ENCODE peak calls at places on chromosome 20, in five cellular contexts. One of them, this sample, is unnamed.

GRCh38 chr20:12383770-12384304 is 466.1 kb downstream of the BTBD3 start:
- DNase-seq in Peyer's patch: no peak
- DNase-seq in esophagus squamous epithelium: no peak
- DNase-seq in sigmoid colon: no peak
- DNase-seq in ovary: no peak
- DNase-seq in this sample: no peak

GRCh38 chr20:7924692-7925091 is 15.6 kb downstream of the HAO1 start:
- DNase-seq in Peyer's patch: no peak
- DNase-seq in esophagus squamous epithelium: no peak
- DNase-seq in sigmoid colon: no peak
- DNase-seq in ovary: no peak
- DNase-seq in this sample: no peak

GRCh38 chr20:35606127-35606526 is 9.5 kb upstream of the SPAG4 start:
- DNase-seq in Peyer's patch: no peak
- DNase-seq in esophagus squamous epithelium: no peak
- DNase-seq in sigmoid colon: peak; percentile 39
- DNase-seq in ovary: no peak
- DNase-seq in this sample: no peak

GRCh38 chr20:61520761-61521460 is 268.9 kb downstream of the CDH4 start:
- DNase-seq in Peyer's patch: peak; percentile 14
- DNase-seq in esophagus squamous epithelium: no peak
- DNase-seq in sigmoid colon: no peak
- DNase-seq in ovary: no peak
- DNase-seq in this sample: no peak

GRCh38 chr20:25065625-25066338 is 7.8 kb upstream of the ACSS1 start:
- DNase-seq in Peyer's patch: peak; percentile 71
- DNase-seq in esophagus squamous epithelium: no peak
- DNase-seq in sigmoid colon: peak; percentile 81
- DNase-seq in ovary: peak; percentile 69
- DNase-seq in this sample: peak; percentile 74

GRCh38 chr20:25984933-25985332 is 288.3 kb upstream of the ZNF337 start:
- DNase-seq in Peyer's patch: no peak
- DNase-seq in esophagus squamous epithelium: no peak
- DNase-seq in sigmoid colon: peak; percentile 78
- DNase-seq in ovary: peak; percentile 76
- DNase-seq in this sample: no peak

GRCh38 chr20:8568068-8568467 is 436.0 kb downstream of the PLCB1 start:
- DNase-seq in Peyer's patch: no peak
- DNase-seq in esophagus squamous epithelium: no peak
- DNase-seq in sigmoid colon: no peak
- DNase-seq in ovary: no peak
- DNase-seq in this sample: no peak

GRCh38 chr20:60036346-60037119 is 78.3 kb downstream of the CDH26 start:
- DNase-seq in Peyer's patch: no peak
- DNase-seq in esophagus squamous epithelium: no peak
- DNase-seq in sigmoid colon: no peak
- DNase-seq in ovary: no peak
- DNase-seq in this sample: no peak

GRCh38 chr20:32973077-32973717 is 31.0 kb downstream of the SUN5 start:
- DNase-seq in Peyer's patch: no peak
- DNase-seq in esophagus squamous epithelium: no peak
- DNase-seq in sigmoid colon: no peak
- DNase-seq in ovary: no peak
- DNase-seq in this sample: no peak

GRCh38 chr20:34525709-34526416 is 9.6 kb downstream of the DYNLRB1 start:
- DNase-seq in Peyer's patch: peak; percentile 86
- DNase-seq in esophagus squamous epithelium: no peak
- DNase-seq in sigmoid colon: peak; percentile 95
- DNase-seq in ovary: peak; percentile 90
- DNase-seq in this sample: peak; percentile 90

GRCh38 chr20:651713-652610 is 1.0 kb downstream of the SRXN1 start:
- DNase-seq in Peyer's patch: no peak
- DNase-seq in esophagus squamous epithelium: no peak
- DNase-seq in sigmoid colon: no peak
- DNase-seq in ovary: no peak
- DNase-seq in this sample: no peak

GRCh38 chr20:34705383-34706021 is 1.4 kb downstream of the TP53INP2 start:
- DNase-seq in Peyer's patch: peak; percentile 78
- DNase-seq in esophagus squamous epithelium: no peak
- DNase-seq in sigmoid colon: no peak
- DNase-seq in ovary: no peak
- DNase-seq in this sample: no peak

GRCh38 chr20:10531848-10532247 is 96.7 kb downstream of the SLX4IP start:
- DNase-seq in Peyer's patch: no peak
- DNase-seq in esophagus squamous epithelium: no peak
- DNase-seq in sigmoid colon: no peak
- DNase-seq in ovary: no peak
- DNase-seq in this sample: no peak

GRCh38 chr20:19074828-19075516 is 137.5 kb upstream of the SLC24A3 start:
- DNase-seq in Peyer's patch: no peak
- DNase-seq in esophagus squamous epithelium: no peak
- DNase-seq in sigmoid colon: no peak
- DNase-seq in ovary: no peak
- DNase-seq in this sample: peak; percentile 70

GRCh38 chr20:13868331-13868730 is 83.5 kb downstream of the NDUFAF5 start:
- DNase-seq in Peyer's patch: no peak
- DNase-seq in esophagus squamous epithelium: no peak
- DNase-seq in sigmoid colon: no peak
- DNase-seq in ovary: no peak
- DNase-seq in this sample: no peak

GRCh38 chr20:63863798-63864544 is 1.1 kb upstream of the TPD52L2 start:
- DNase-seq in Peyer's patch: peak; percentile 91
- DNase-seq in esophagus squamous epithelium: peak; percentile 64
- DNase-seq in sigmoid colon: peak; percentile 93
- DNase-seq in ovary: peak; percentile 85
- DNase-seq in this sample: peak; percentile 80

GRCh38 chr20:37711001-37711400 is 17.2 kb downstream of the CTNNBL1 start:
- DNase-seq in Peyer's patch: no peak
- DNase-seq in esophagus squamous epithelium: no peak
- DNase-seq in sigmoid colon: no peak
- DNase-seq in ovary: no peak
- DNase-seq in this sample: no peak

GRCh38 chr20:45179166-45179565 is 4.5 kb downstream of the PI3 start:
- DNase-seq in Peyer's patch: no peak
- DNase-seq in esophagus squamous epithelium: no peak
- DNase-seq in sigmoid colon: no peak
- DNase-seq in ovary: no peak
- DNase-seq in this sample: no peak

GRCh38 chr20:24691901-24692351 is 222.5 kb downstream of the SYNDIG1 start:
- DNase-seq in Peyer's patch: peak; percentile 37
- DNase-seq in esophagus squamous epithelium: no peak
- DNase-seq in sigmoid colon: peak; percentile 53
- DNase-seq in ovary: no peak
- DNase-seq in this sample: no peak

GRCh38 chr20:15396900-15397299 is 1059.5 kb upstream of the FLRT3 start:
- DNase-seq in Peyer's patch: no peak
- DNase-seq in esophagus squamous epithelium: no peak
- DNase-seq in sigmoid colon: no peak
- DNase-seq in ovary: no peak
- DNase-seq in this sample: no peak

GRCh38 chr20:56373942-56374341 is 15.2 kb downstream of the FAM210B start:
- DNase-seq in Peyer's patch: no peak
- DNase-seq in esophagus squamous epithelium: no peak
- DNase-seq in sigmoid colon: no peak
- DNase-seq in ovary: no peak
- DNase-seq in this sample: no peak

GRCh38 chr20:43583982-43584432 is 6.7 kb upstream of the IFT52 start:
- DNase-seq in Peyer's patch: no peak
- DNase-seq in esophagus squamous epithelium: no peak
- DNase-seq in sigmoid colon: no peak
- DNase-seq in ovary: peak; percentile 72
- DNase-seq in this sample: peak; percentile 43

GRCh38 chr20:478949-479429 is 16.7 kb upstream of the TBC1D20 start:
- DNase-seq in Peyer's patch: no peak
- DNase-seq in esophagus squamous epithelium: no peak
- DNase-seq in sigmoid colon: no peak
- DNase-seq in ovary: no peak
- DNase-seq in this sample: no peak

GRCh38 chr20:2301164-2301622 is 5.4 kb downstream of the TGM3 start:
- DNase-seq in Peyer's patch: no peak
- DNase-seq in esophagus squamous epithelium: no peak
- DNase-seq in sigmoid colon: peak; percentile 77
- DNase-seq in ovary: no peak
- DNase-seq in this sample: peak; percentile 86

GRCh38 chr20:2303693-2304092 is 7.9 kb downstream of the TGM3 start:
- DNase-seq in Peyer's patch: no peak
- DNase-seq in esophagus squamous epithelium: no peak
- DNase-seq in sigmoid colon: no peak
- DNase-seq in ovary: no peak
- DNase-seq in this sample: no peak

GRCh38 chr20:2304180-2304579 is 8.4 kb downstream of the TGM3 start:
- DNase-seq in Peyer's patch: no peak
- DNase-seq in esophagus squamous epithelium: no peak
- DNase-seq in sigmoid colon: no peak
- DNase-seq in ovary: no peak
- DNase-seq in this sample: peak; percentile 59

GRCh38 chr20:2300420-2300819 is 4.6 kb downstream of the TGM3 start:
- DNase-seq in Peyer's patch: no peak
- DNase-seq in esophagus squamous epithelium: no peak
- DNase-seq in sigmoid colon: no peak
- DNase-seq in ovary: no peak
- DNase-seq in this sample: no peak

GRCh38 chr20:2302369-2302768 is 6.6 kb downstream of the TGM3 start:
- DNase-seq in Peyer's patch: no peak
- DNase-seq in esophagus squamous epithelium: no peak
- DNase-seq in sigmoid colon: no peak
- DNase-seq in ovary: no peak
- DNase-seq in this sample: peak; percentile 20
- TF ChIP-seq CTCF in Peyer's patch: no peak
- TF ChIP-seq CTCF in esophagus squamous epithelium: no peak
- TF ChIP-seq CTCF in sigmoid colon: no peak
- TF ChIP-seq CTCF in ovary: no peak
- TF ChIP-seq CTCF in this sample: no peak

GRCh38 chr20:62551408-62552323 is 75.9 kb upstream of the GATA5 start:
- DNase-seq in Peyer's patch: no peak
- DNase-seq in esophagus squamous epithelium: no peak
- DNase-seq in sigmoid colon: no peak
- DNase-seq in ovary: no peak
- DNase-seq in this sample: no peak
- TF ChIP-seq POLR2A in Peyer's patch: no peak
- TF ChIP-seq POLR2A in esophagus squamous epithelium: no peak
- TF ChIP-seq POLR2A in sigmoid colon: no peak
- TF ChIP-seq POLR2A in ovary: no peak
- TF ChIP-seq POLR2A in this sample: no peak

GRCh38 chr20:6533828-6534388 is 233.6 kb upstream of the BMP2 start:
- DNase-seq in Peyer's patch: no peak
- DNase-seq in esophagus squamous epithelium: no peak
- DNase-seq in sigmoid colon: no peak
- DNase-seq in ovary: no peak
- DNase-seq in this sample: no peak
- H3K4me3 ChIP-seq in Peyer's patch: peak overlapping the region; percentile 7
- H3K4me3 ChIP-seq in esophagus squamous epithelium: no peak overlapping the region
- H3K4me3 ChIP-seq in sigmoid colon: peak overlapping the region; percentile 13
- H3K4me3 ChIP-seq in ovary: no peak overlapping the region
- H3K4me3 ChIP-seq in this sample: no peak overlapping the region

GRCh38 chr20:48294196-48294595 is 508.9 kb upstream of the SULF2 start:
- DNase-seq in Peyer's patch: no peak
- DNase-seq in esophagus squamous epithelium: no peak
- DNase-seq in sigmoid colon: no peak
- DNase-seq in ovary: no peak
- DNase-seq in this sample: no peak

GRCh38 chr20:48294942-48295341 is 509.7 kb upstream of the SULF2 start:
- DNase-seq in Peyer's patch: no peak
- DNase-seq in esophagus squamous epithelium: no peak
- DNase-seq in sigmoid colon: no peak
- DNase-seq in ovary: no peak
- DNase-seq in this sample: no peak

GRCh38 chr20:48295966-48296421 is 510.7 kb upstream of the SULF2 start:
- DNase-seq in Peyer's patch: no peak
- DNase-seq in esophagus squamous epithelium: no peak
- DNase-seq in sigmoid colon: no peak
- DNase-seq in ovary: no peak
- DNase-seq in this sample: no peak

GRCh38 chr20:48292806-48293205 is 507.5 kb upstream of the SULF2 start:
- DNase-seq in Peyer's patch: no peak
- DNase-seq in esophagus squamous epithelium: no peak
- DNase-seq in sigmoid colon: no peak
- DNase-seq in ovary: no peak
- DNase-seq in this sample: no peak

GRCh38 chr20:48295445-48295903 is 510.2 kb upstream of the SULF2 start:
- DNase-seq in Peyer's patch: no peak
- DNase-seq in esophagus squamous epithelium: no peak
- DNase-seq in sigmoid colon: no peak
- DNase-seq in ovary: no peak
- DNase-seq in this sample: no peak
- TF ChIP-seq CTCF in Peyer's patch: peak; percentile 35
- TF ChIP-seq CTCF in esophagus squamous epithelium: peak; percentile 31
- TF ChIP-seq CTCF in sigmoid colon: no peak
- TF ChIP-seq CTCF in ovary: peak; percentile 38
- TF ChIP-seq CTCF in this sample: no peak

DNA sequence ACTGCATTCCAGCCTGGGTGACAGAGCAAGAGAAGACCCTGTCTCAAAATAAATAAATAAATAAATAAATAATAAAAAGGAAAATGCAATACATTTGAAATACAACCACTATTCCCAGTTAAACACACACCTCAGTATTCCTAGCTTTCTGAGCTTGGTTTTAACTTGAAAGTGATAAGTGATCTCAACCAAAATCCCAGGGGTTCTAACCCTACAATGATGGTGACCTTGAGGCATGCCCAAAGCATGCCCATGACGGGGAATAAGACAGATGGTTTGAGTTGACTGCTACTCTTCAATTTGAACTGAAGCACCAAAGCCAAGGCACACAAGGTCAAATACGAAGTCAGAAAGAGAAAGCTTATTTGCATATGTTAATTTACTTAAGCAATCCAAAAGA is 96.9 kb downstream of the ZFP64 start:
- DNase-seq in Peyer's patch: no peak
- DNase-seq in esophagus squamous epithelium: no peak
- DNase-seq in sigmoid colon: no peak
- DNase-seq in ovary: no peak
- DNase-seq in this sample: no peak
- TF ChIP-seq POLR2A in Peyer's patch: no peak
- TF ChIP-seq POLR2A in esophagus squamous epithelium: no peak
- TF ChIP-seq POLR2A in sigmoid colon: no peak
- TF ChIP-seq POLR2A in ovary: no peak
- TF ChIP-seq POLR2A in this sample: no peak

This sample was measured in lower leg skin.